ENCODE peak calls at places on chromosome 14, in ten cellular contexts. L, K, V, Z, G, B, H, P, X and Q are unnamed samples.

GRCh38 chr14:71202881-71203280 is 295.6 kb downstream of the PCNX1 start:
- DNase-seq in L (no peak), K (no peak), V (no peak), Z (peak; percentile 37), G (no peak), B (no peak), H (no peak), P (no peak), X (no peak), Q (no peak)

GRCh38 chr14:35533357-35534129 is 421 bp upstream of the INSM2 start:
- DNase-seq in L (peak; percentile 40), K (peak; percentile 67), V (peak; percentile 97), Z (peak; percentile 48), G (peak; percentile 88), B (peak; percentile 40), H (peak; percentile 81), P (peak; percentile 79), X (peak; percentile 80), Q (peak; percentile 29)

GRCh38 chr14:35878272-35879140 is 52.4 kb downstream of the BRMS1L start:
- DNase-seq in L (no peak), K (peak; percentile 75), V (no peak), Z (peak; percentile 88), G (no peak), B (peak; percentile 32), H (no peak), P (no peak), X (peak; percentile 92), Q (peak; percentile 93)

GRCh38 chr14:51472881-51473280 is 178.8 kb upstream of the FRMD6 start:
- DNase-seq in L (no peak), K (peak; percentile 87), V (no peak), Z (peak; percentile 19), G (no peak), B (no peak), H (no peak), P (peak; percentile 36), X (no peak), Q (no peak)

GRCh38 chr14:79586401-79586800 is 624.9 kb downstream of the DIO2 start:
- DNase-seq in L (no peak), K (peak; percentile 81), V (no peak), Z (no peak), G (no peak), B (no peak), H (no peak), P (no peak), X (no peak), Q (no peak)

GRCh38 chr14:51004801-51005526 is 60.7 kb upstream of the PYGL start:
- DNase-seq in L (no peak), K (peak; percentile 90), V (no peak), Z (peak; percentile 11), G (no peak), B (no peak), H (no peak), P (no peak), X (peak; percentile 68), Q (peak; percentile 90)

GRCh38 chr14:41548666-41549065 is 58.0 kb upstream of the LRFN5 start:
- DNase-seq in L (no peak), K (no peak), V (no peak), Z (no peak), G (no peak), B (no peak), H (no peak), P (no peak), X (no peak), Q (no peak)

GRCh38 chr14:35883677-35884293 is 57.6 kb downstream of the BRMS1L start:
- DNase-seq in L (no peak), K (peak; percentile 33), V (peak; percentile 81), Z (peak; percentile 38), G (no peak), B (no peak), H (peak; percentile 45), P (peak; percentile 40), X (no peak), Q (peak; percentile 11)

GRCh38 chr14:89625208-89625987 is 208.4 kb upstream of the FOXN3 start:
- DNase-seq in L (no peak), K (no peak), V (no peak), Z (no peak), G (no peak), B (peak; percentile 39), H (no peak), P (peak; percentile 81), X (no peak), Q (no peak)

GRCh38 chr14:36852853-36853634 is 191.4 kb downstream of the PAX9 start:
- DNase-seq in L (no peak), K (no peak), V (no peak), Z (peak; percentile 46), G (no peak), B (no peak), H (no peak), P (no peak), X (no peak), Q (no peak)

GRCh38 chr14:95507174-95507573 is 9.3 kb downstream of the SYNE3 start:
- DNase-seq in L (no peak), K (peak; percentile 88), V (no peak), Z (peak; percentile 94), G (peak; percentile 37), B (peak; percentile 67), H (no peak), P (no peak), X (peak; percentile 98), Q (peak; percentile 94)

GRCh38 chr14:93128785-93129459 is 13.2 kb upstream of the ITPK1 start:
- DNase-seq in L (no peak), K (no peak), V (no peak), Z (no peak), G (no peak), B (no peak), H (no peak), P (no peak), X (no peak), Q (no peak)

GRCh38 chr14:24145700-24146621 is at the start of gene PSME2:
- DNase-seq in L (no peak), K (peak; percentile 46), V (peak; percentile 73), Z (peak; percentile 12), G (no peak), B (no peak), H (no peak), P (no peak), X (peak; percentile 53), Q (no peak)

GRCh38 chr14:91140672-91141071 is 26.8 kb downstream of the DGLUCY start:
- DNase-seq in L (no peak), K (peak; percentile 47), V (peak; percentile 53), Z (no peak), G (no peak), B (no peak), H (no peak), P (peak; percentile 48), X (peak; percentile 26), Q (peak; percentile 18)

GRCh38 chr14:29800961-29801360 is 126.7 kb downstream of the PRKD1 start:
- DNase-seq in L (no peak), K (no peak), V (no peak), Z (no peak), G (no peak), B (no peak), H (no peak), P (no peak), X (no peak), Q (peak; percentile 8)

GRCh38 chr14:95480109-95480886 is 36.2 kb downstream of the SYNE3 start:
- DNase-seq in L (peak; percentile 14), K (no peak), V (no peak), Z (peak; percentile 71), G (peak; percentile 82), B (peak; percentile 56), H (peak; percentile 68), P (no peak), X (peak; percentile 36), Q (peak; percentile 59)

GRCh38 chr14:59394268-59394667 is 70.9 kb downstream of the GPR135 start:
- DNase-seq in L (no peak), K (no peak), V (no peak), Z (no peak), G (no peak), B (no peak), H (no peak), P (no peak), X (peak; percentile 60), Q (no peak)

GRCh38 chr14:74263181-74263580 is 23.9 kb downstream of the VSX2 start:
- DNase-seq in L (no peak), K (no peak), V (no peak), Z (no peak), G (no peak), B (no peak), H (no peak), P (no peak), X (no peak), Q (no peak)